ENCODE peak calls at places on chromosomes 16 and 17, in four cellular contexts. F is hepatocyte, B is neural crest cell, J is nephron progenitor cell. R is an unnamed sample.

GRCh38 chr16:8798535-8799157 is 1.0 kb downstream of the PMM2 start:
- DNase-seq in F (no peak), B (no peak), J (no peak), R (no peak)

GRCh38 chr17:17565471-17566365 is 25.8 kb downstream of the PEMT start:
- DNase-seq in F (no peak), B (no peak), J (no peak), R (no peak)

GRCh38 chr16:483351-484075 is 44.0 kb upstream of the CAPN15 start:
- DNase-seq in F (peak), B (no peak), J (no peak), R (no peak)

GRCh38 chr16:89395150-89396142 is 94.9 kb downstream of the ANKRD11 start:
- DNase-seq in F (peak), B (no peak), J (peak), R (no peak)

GRCh38 chr17:82892869-82893565 is 53.2 kb upstream of the ZNF750 start:
- DNase-seq in F (no peak), B (no peak), J (no peak), R (no peak)

GRCh38 chr17:82825540-82826124 is 14.2 kb downstream of the ZNF750 start:
- DNase-seq in F (no peak), B (no peak), J (no peak), R (no peak)

GRCh38 chr17:19378416-19379293 is at the start of gene MAPK7:
- DNase-seq in F (peak), B (peak), J (peak), R (no peak)

GRCh38 chr17:17485420-17485819 is 8.6 kb downstream of the MED9 start:
- DNase-seq in F (no peak), B (no peak), J (no peak), R (no peak)

GRCh38 chr16:78227855-78228254 is 128.4 kb downstream of the WWOX start:
- DNase-seq in F (no peak), B (no peak), J (peak), R (no peak)
- TF ChIP-seq CTCF in F (peak), B (peak), J (peak), R (no peak)

GRCh38 chr17:65260626-65261025 is 123.5 kb downstream of the RGS9 start:
- DNase-seq in F (no peak), B (no peak), J (no peak), R (no peak)

GRCh38 chr17:65261682-65262636 is 124.8 kb downstream of the RGS9 start:
- DNase-seq in F (no peak), B (no peak), J (no peak), R (no peak)

GRCh38 chr17:65265276-65265675 is 128.1 kb downstream of the RGS9 start:
- DNase-seq in F (no peak), B (no peak), J (no peak), R (no peak)

GRCh38 chr17:65259281-65259680 is 122.1 kb downstream of the RGS9 start:
- DNase-seq in F (no peak), B (no peak), J (no peak), R (no peak)

GRCh38 chr17:65261152-65261551 is 124.0 kb downstream of the RGS9 start:
- DNase-seq in F (no peak), B (no peak), J (no peak), R (peak)
- TF ChIP-seq CTCF in F (no peak), B (peak), J (no peak), R (peak)

DNA sequence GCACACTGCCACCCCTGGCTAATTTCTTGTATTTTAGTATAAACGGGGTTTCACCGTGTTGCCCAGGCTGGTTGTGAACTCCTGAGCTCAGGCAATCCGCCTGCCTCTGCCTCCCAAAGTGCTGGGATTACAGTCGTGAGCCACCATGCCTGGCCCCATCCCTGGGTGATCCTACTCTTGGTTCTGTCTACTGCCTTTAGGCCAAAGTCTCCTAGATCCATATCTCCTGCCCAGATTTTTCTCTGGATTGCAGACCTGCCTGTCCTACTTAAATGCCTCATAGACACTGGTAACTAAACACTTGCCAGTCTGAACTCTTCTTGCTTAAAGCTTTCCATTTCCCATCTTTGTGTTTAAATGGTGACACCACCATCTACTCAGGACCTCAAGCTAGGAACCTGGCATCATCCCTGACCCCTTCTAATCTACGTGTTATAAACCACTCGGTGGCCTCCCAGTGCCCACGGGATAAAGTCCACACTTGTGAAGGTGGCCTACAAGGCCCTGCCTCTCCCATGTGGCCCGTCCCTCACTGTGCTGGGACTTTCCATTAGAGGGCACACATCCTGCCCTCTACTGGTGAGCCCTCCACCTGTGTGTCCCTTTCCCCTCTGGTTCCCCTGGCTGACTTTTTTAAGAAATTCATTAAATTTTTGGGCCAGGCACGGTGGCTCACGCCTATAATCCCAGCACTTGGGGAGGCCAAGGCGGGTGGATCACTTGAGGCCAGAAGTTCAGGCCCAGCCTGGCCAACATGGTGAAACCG is 51.1 kb downstream of the USP43 start:
- DNase-seq in F (no peak), B (no peak), J (no peak), R (no peak)
- TF ChIP-seq CTCF in F (no peak), B (no peak), J (no peak), R (no peak)

DNA sequence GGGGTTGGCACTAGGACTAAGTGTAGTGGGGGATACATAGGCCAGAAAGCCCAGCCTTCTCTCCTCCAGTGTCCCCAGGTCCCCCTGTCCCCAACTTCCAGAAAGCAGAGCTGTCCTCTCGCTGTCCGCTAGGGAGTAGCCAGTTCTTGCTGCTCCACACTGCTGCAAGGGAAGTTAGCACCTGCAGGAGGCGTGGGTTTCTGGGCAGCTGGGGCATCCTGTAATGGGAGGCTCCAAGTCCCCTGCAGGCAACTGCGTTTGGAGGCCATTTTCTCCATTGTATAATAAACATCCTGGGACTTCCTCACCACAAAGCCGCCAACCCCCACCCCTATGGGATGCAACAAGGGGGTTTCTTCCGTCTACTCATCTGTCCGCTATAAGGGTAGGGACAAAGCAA is 1.7 kb downstream of the RPRML start:
- DNase-seq in F (peak), B (peak), J (peak), R (peak)
- TF ChIP-seq CTCF in F (peak), B (peak), J (peak), R (no peak)

GRCh38 chr17:74305865-74306654 is 20.0 kb upstream of the KIF19 start:
- DNase-seq in F (no peak), B (no peak), J (no peak), R (peak)
- TF ChIP-seq CTCF in F (peak), B (peak), J (no peak), R (no peak)

DNA sequence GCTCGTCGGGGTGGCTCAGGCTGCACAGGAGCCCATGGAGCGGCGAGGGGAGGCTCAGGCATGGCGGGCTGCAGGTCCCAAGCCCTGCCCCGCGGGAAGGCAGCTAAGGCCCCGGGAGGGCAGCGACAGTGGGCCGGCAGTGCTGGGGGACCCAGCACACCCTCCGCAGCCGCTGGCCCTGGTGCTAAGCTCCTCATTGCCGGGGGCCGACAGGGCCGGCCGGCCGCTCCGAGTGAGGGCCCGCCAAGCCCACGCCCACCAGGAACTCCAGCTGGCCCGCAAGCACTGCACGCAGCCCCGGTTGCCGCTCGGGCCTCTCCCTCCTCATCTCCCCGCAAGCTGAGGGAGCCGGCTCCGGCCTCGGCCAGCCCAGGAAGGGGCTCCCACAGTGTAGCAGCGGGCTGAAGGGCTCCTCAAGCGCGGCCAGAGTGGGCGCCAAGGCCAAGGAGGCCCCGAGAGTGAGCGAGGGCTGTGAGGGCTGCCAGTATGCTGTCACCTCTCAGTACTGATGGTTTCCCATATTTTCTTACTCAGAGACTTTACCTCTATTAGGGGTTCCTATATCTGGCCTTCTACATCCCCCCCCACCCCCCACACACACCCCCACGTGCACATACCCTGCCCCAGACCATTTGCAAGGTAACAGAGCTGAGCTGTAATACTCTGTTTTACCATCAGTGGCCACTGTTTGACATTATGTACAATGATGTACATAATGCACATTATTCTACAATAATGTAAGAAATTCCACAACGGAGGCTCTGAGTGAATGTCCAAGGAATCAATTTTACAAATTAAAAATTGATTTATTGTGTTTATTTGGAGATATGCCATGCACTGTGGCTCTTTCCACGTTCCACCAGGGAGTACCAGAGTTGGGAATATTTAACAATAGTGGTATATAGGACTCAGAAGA is 3.7 kb upstream of the VAT1L start:
- DNase-seq in F (no peak), B (no peak), J (no peak), R (no peak)
- TF ChIP-seq CTCF in F (peak), B (peak), J (peak), R (peak)

DNA sequence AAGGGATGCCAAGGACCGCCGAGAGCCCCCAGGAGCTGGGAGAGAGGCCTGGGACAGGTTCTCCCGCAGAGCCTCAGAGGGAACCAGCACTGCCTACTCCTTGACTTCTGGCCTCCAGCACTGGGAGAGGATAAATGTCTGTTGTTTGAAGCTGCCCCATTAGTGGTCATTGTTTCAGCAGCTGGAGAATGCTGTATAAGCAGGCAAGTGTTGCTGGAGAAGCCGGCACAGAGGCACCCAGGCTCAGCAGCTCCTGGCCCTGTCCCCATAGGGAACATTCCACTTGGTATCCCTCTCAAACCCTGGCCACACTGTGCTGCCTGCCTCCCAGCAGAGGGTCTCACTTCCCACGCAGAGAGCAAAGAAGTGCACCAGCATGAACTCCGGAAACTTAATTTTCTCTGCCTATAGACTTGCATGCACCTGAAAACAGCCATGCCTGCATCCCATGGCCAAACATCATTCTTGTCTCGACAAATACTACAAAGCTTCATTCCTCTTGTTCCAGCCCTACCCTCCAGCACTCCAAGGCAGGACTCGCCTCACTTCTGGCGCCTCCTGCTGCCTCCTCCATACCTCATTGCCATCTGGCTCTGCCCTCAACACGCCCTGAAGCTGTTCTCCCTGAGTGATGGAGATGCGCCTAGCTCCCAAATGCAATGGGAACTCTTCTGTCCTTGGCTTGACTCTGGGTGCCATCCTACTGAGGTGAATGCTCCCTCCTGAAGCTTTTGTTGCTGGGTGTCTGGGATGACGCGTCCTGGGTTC is 88.1 kb downstream of the DNAH17 start:
- DNase-seq in F (no peak), B (no peak), J (no peak), R (no peak)
- TF ChIP-seq CTCF in F (no peak), B (no peak), J (no peak), R (no peak)

R was measured in endothelial cell.